ENCODE peak calls at places on chromosomes 12 and 14, in seven cellular contexts. One of them, this sample, is unnamed.

GRCh38 chr12:46664771-46665287 is 161.0 kb downstream of the SLC38A4 start:
- DNase-seq in osteoblast: no peak
- DNase-seq in A549: peak; percentile 76
- DNase-seq in HCT116: peak; percentile 72
- DNase-seq in esophagus squamous epithelium: no peak
- DNase-seq in upper lobe of right lung: no peak
- DNase-seq in CD8-positive, alpha-beta memory T cell: no peak
- DNase-seq in this sample: no peak

GRCh38 chr12:98974767-98975381 is 329.8 kb downstream of the APAF1 start:
- DNase-seq in upper lobe of right lung: no peak
- DNase-seq in HCT116: no peak
- DNase-seq in A549: no peak
- DNase-seq in esophagus squamous epithelium: no peak
- DNase-seq in CD8-positive, alpha-beta memory T cell: no peak
- DNase-seq in osteoblast: no peak
- DNase-seq in this sample: no peak

GRCh38 chr12:24381790-24382189 is 432.3 kb upstream of the SOX5 start:
- DNase-seq in osteoblast: no peak
- DNase-seq in upper lobe of right lung: no peak
- DNase-seq in esophagus squamous epithelium: no peak
- DNase-seq in CD8-positive, alpha-beta memory T cell: no peak
- DNase-seq in A549: no peak
- DNase-seq in HCT116: no peak
- DNase-seq in this sample: no peak

GRCh38 chr12:40144023-40144422 is 38.1 kb upstream of the SLC2A13 start:
- DNase-seq in A549: no peak
- DNase-seq in esophagus squamous epithelium: no peak
- DNase-seq in osteoblast: no peak
- DNase-seq in CD8-positive, alpha-beta memory T cell: no peak
- DNase-seq in upper lobe of right lung: no peak
- DNase-seq in HCT116: no peak
- DNase-seq in this sample: no peak

GRCh38 chr14:103630364-103631108 is 1.5 kb downstream of the KLC1 start:
- DNase-seq in upper lobe of right lung: no peak
- DNase-seq in A549: no peak
- DNase-seq in CD8-positive, alpha-beta memory T cell: no peak
- DNase-seq in osteoblast: peak; percentile 91
- DNase-seq in HCT116: no peak
- DNase-seq in esophagus squamous epithelium: no peak
- DNase-seq in this sample: no peak

GRCh38 chr14:56129941-56130340 is 11.7 kb downstream of the PELI2 start:
- DNase-seq in CD8-positive, alpha-beta memory T cell: no peak
- DNase-seq in osteoblast: no peak
- DNase-seq in A549: no peak
- DNase-seq in HCT116: no peak
- DNase-seq in esophagus squamous epithelium: no peak
- DNase-seq in upper lobe of right lung: no peak
- DNase-seq in this sample: no peak

GRCh38 chr12:12901158-12901791 is 9.9 kb downstream of the GPRC5A start:
- DNase-seq in osteoblast: peak; percentile 86
- DNase-seq in A549: peak; percentile 87
- DNase-seq in upper lobe of right lung: no peak
- DNase-seq in esophagus squamous epithelium: no peak
- DNase-seq in CD8-positive, alpha-beta memory T cell: no peak
- DNase-seq in HCT116: no peak
- DNase-seq in this sample: no peak

GRCh38 chr12:93163260-93164036 is 214.3 kb upstream of the NUDT4 start:
- DNase-seq in HCT116: no peak
- DNase-seq in osteoblast: no peak
- DNase-seq in upper lobe of right lung: no peak
- DNase-seq in esophagus squamous epithelium: no peak
- DNase-seq in A549: no peak
- DNase-seq in CD8-positive, alpha-beta memory T cell: no peak
- DNase-seq in this sample: no peak

GRCh38 chr12:92144631-92145480 is 790 bp downstream of the BTG1 start:
- DNase-seq in CD8-positive, alpha-beta memory T cell: peak; percentile 60
- DNase-seq in upper lobe of right lung: peak; percentile 83
- DNase-seq in HCT116: no peak
- DNase-seq in esophagus squamous epithelium: no peak
- DNase-seq in osteoblast: peak; percentile 84
- DNase-seq in A549: peak; percentile 44
- DNase-seq in this sample: peak; percentile 18

GRCh38 chr12:54141534-54142475 is 47.0 kb downstream of the SMUG1 start:
- DNase-seq in esophagus squamous epithelium: no peak
- DNase-seq in CD8-positive, alpha-beta memory T cell: no peak
- DNase-seq in osteoblast: peak; percentile 92
- DNase-seq in A549: no peak
- DNase-seq in upper lobe of right lung: no peak
- DNase-seq in HCT116: no peak
- DNase-seq in this sample: no peak

GRCh38 chr14:34872822-34873590 is 2.2 kb downstream of the BAZ1A start:
- DNase-seq in esophagus squamous epithelium: no peak
- DNase-seq in osteoblast: peak; percentile 60
- DNase-seq in HCT116: no peak
- DNase-seq in upper lobe of right lung: no peak
- DNase-seq in CD8-positive, alpha-beta memory T cell: peak; percentile 35
- DNase-seq in A549: peak; percentile 3
- DNase-seq in this sample: no peak

GRCh38 chr14:48027115-48027514 is 351.7 kb upstream of the MDGA2 start:
- DNase-seq in A549: no peak
- DNase-seq in CD8-positive, alpha-beta memory T cell: no peak
- DNase-seq in upper lobe of right lung: no peak
- DNase-seq in esophagus squamous epithelium: no peak
- DNase-seq in HCT116: no peak
- DNase-seq in osteoblast: no peak
- DNase-seq in this sample: no peak

GRCh38 chr14:102601378-102601925 is 9.0 kb downstream of the RCOR1 start:
- DNase-seq in esophagus squamous epithelium: no peak
- DNase-seq in HCT116: no peak
- DNase-seq in upper lobe of right lung: no peak
- DNase-seq in CD8-positive, alpha-beta memory T cell: no peak
- DNase-seq in A549: no peak
- DNase-seq in osteoblast: no peak
- DNase-seq in this sample: no peak

GRCh38 chr14:79165460-79166080 is 995.4 kb downstream of the NRXN3 start:
- DNase-seq in HCT116: no peak
- DNase-seq in esophagus squamous epithelium: no peak
- DNase-seq in CD8-positive, alpha-beta memory T cell: no peak
- DNase-seq in osteoblast: no peak
- DNase-seq in A549: no peak
- DNase-seq in upper lobe of right lung: no peak
- DNase-seq in this sample: no peak

GRCh38 chr12:101696477-101697196 is 803 bp upstream of the CHPT1 start:
- DNase-seq in HCT116: no peak
- DNase-seq in CD8-positive, alpha-beta memory T cell: no peak
- DNase-seq in esophagus squamous epithelium: no peak
- DNase-seq in upper lobe of right lung: peak; percentile 70
- DNase-seq in osteoblast: no peak
- DNase-seq in A549: no peak
- DNase-seq in this sample: no peak

GRCh38 chr14:77264466-77265186 is 6.4 kb downstream of the NGB start:
- DNase-seq in upper lobe of right lung: no peak
- DNase-seq in esophagus squamous epithelium: no peak
- DNase-seq in HCT116: no peak
- DNase-seq in CD8-positive, alpha-beta memory T cell: no peak
- DNase-seq in osteoblast: peak; percentile 14
- DNase-seq in A549: no peak
- DNase-seq in this sample: no peak

GRCh38 chr12:52604859-52605258 is 3.6 kb upstream of the KRT72 start:
- DNase-seq in A549: peak; percentile 27
- DNase-seq in upper lobe of right lung: no peak
- DNase-seq in CD8-positive, alpha-beta memory T cell: no peak
- DNase-seq in esophagus squamous epithelium: no peak
- DNase-seq in HCT116: no peak
- DNase-seq in osteoblast: no peak
- DNase-seq in this sample: no peak

GRCh38 chr12:124044809-124045321 is 71.8 kb downstream of the ZNF664 start:
- DNase-seq in upper lobe of right lung: no peak
- DNase-seq in osteoblast: no peak
- DNase-seq in A549: no peak
- DNase-seq in CD8-positive, alpha-beta memory T cell: no peak
- DNase-seq in HCT116: no peak
- DNase-seq in esophagus squamous epithelium: no peak
- DNase-seq in this sample: no peak

GRCh38 chr12:98582093-98582492 is 11.4 kb upstream of the SLC25A3 start:
- DNase-seq in upper lobe of right lung: no peak
- DNase-seq in A549: no peak
- DNase-seq in CD8-positive, alpha-beta memory T cell: no peak
- DNase-seq in esophagus squamous epithelium: no peak
- DNase-seq in HCT116: peak; percentile 40
- DNase-seq in osteoblast: peak; percentile 31
- DNase-seq in this sample: no peak

GRCh38 chr14:106831322-106831720 is 1304.9 kb downstream of the TMEM121 start:
- DNase-seq in A549: peak; percentile 75
- DNase-seq in CD8-positive, alpha-beta memory T cell: peak; percentile 26
- DNase-seq in osteoblast: no peak
- DNase-seq in esophagus squamous epithelium: no peak
- DNase-seq in HCT116: no peak
- DNase-seq in upper lobe of right lung: peak; percentile 71
- DNase-seq in this sample: no peak

GRCh38 chr12:18799140-18799446 is 61.2 kb downstream of the CAPZA3 start:
- DNase-seq in CD8-positive, alpha-beta memory T cell: no peak
- DNase-seq in osteoblast: no peak
- DNase-seq in HCT116: no peak
- DNase-seq in esophagus squamous epithelium: no peak
- DNase-seq in upper lobe of right lung: no peak
- DNase-seq in A549: no peak
- DNase-seq in this sample: no peak
- H3K9me3 ChIP-seq in CD8-positive, alpha-beta memory T cell: no peaks in the 10 kb centered on the region
- H3K9me3 ChIP-seq in osteoblast: no peaks in the 10 kb centered on the region
- H3K9me3 ChIP-seq in HCT116: no peaks in the 10 kb centered on the region
- H3K9me3 ChIP-seq in esophagus squamous epithelium: no peaks in the 10 kb centered on the region
- H3K9me3 ChIP-seq in upper lobe of right lung: no peaks in the 10 kb centered on the region
- H3K9me3 ChIP-seq in A549: no peaks in the 10 kb centered on the region
- H3K9me3 ChIP-seq in this sample: no peaks in the 10 kb centered on the region

GRCh38 chr12:128727461-128727860 is 96.3 kb downstream of the SLC15A4 start:
- DNase-seq in osteoblast: no peak
- DNase-seq in HCT116: no peak
- DNase-seq in upper lobe of right lung: no peak
- DNase-seq in esophagus squamous epithelium: no peak
- DNase-seq in CD8-positive, alpha-beta memory T cell: no peak
- DNase-seq in A549: no peak
- DNase-seq in this sample: no peak
- H3K9me3 ChIP-seq in osteoblast: peaks cover 2% of the 10 kb centered on the region
- H3K9me3 ChIP-seq in HCT116: no peaks in the 10 kb centered on the region
- H3K9me3 ChIP-seq in upper lobe of right lung: no peaks in the 10 kb centered on the region
- H3K9me3 ChIP-seq in esophagus squamous epithelium: no peaks in the 10 kb centered on the region
- H3K9me3 ChIP-seq in CD8-positive, alpha-beta memory T cell: no peaks in the 10 kb centered on the region
- H3K9me3 ChIP-seq in A549: no peaks in the 10 kb centered on the region
- H3K9me3 ChIP-seq in this sample: no peaks in the 10 kb centered on the region

GRCh38 chr12:30779178-30779577 is 24.4 kb upstream of the CAPRIN2 start:
- DNase-seq in CD8-positive, alpha-beta memory T cell: no peak
- DNase-seq in upper lobe of right lung: no peak
- DNase-seq in esophagus squamous epithelium: no peak
- DNase-seq in A549: no peak
- DNase-seq in osteoblast: no peak
- DNase-seq in HCT116: no peak
- DNase-seq in this sample: no peak
- H3K9me3 ChIP-seq in CD8-positive, alpha-beta memory T cell: no peaks in the 10 kb centered on the region
- H3K9me3 ChIP-seq in upper lobe of right lung: no peaks in the 10 kb centered on the region
- H3K9me3 ChIP-seq in esophagus squamous epithelium: peaks cover 5% of the 10 kb centered on the region
- H3K9me3 ChIP-seq in A549: peaks cover 22% of the 10 kb centered on the region
- H3K9me3 ChIP-seq in osteoblast: no peaks in the 10 kb centered on the region
- H3K9me3 ChIP-seq in HCT116: peaks cover 3% of the 10 kb centered on the region
- H3K9me3 ChIP-seq in this sample: no peaks in the 10 kb centered on the region

GRCh38 chr12:130104114-130104513 is 58.1 kb upstream of the FZD10 start:
- DNase-seq in upper lobe of right lung: no peak
- DNase-seq in A549: no peak
- DNase-seq in osteoblast: no peak
- DNase-seq in HCT116: no peak
- DNase-seq in esophagus squamous epithelium: no peak
- DNase-seq in CD8-positive, alpha-beta memory T cell: no peak
- DNase-seq in this sample: no peak
- H3K9me3 ChIP-seq in upper lobe of right lung: no peaks in the 10 kb centered on the region
- H3K9me3 ChIP-seq in A549: peaks cover 4% of the 10 kb centered on the region
- H3K9me3 ChIP-seq in osteoblast: no peaks in the 10 kb centered on the region
- H3K9me3 ChIP-seq in HCT116: peaks cover 16% of the 10 kb centered on the region
- H3K9me3 ChIP-seq in esophagus squamous epithelium: no peaks in the 10 kb centered on the region
- H3K9me3 ChIP-seq in CD8-positive, alpha-beta memory T cell: no peaks in the 10 kb centered on the region
- H3K9me3 ChIP-seq in this sample: no peaks in the 10 kb centered on the region

GRCh38 chr12:9866786-9867379 is 2.3 kb downstream of the CLEC2B start:
- DNase-seq in CD8-positive, alpha-beta memory T cell: no peak
- DNase-seq in osteoblast: no peak
- DNase-seq in HCT116: no peak
- DNase-seq in upper lobe of right lung: no peak
- DNase-seq in A549: no peak
- DNase-seq in esophagus squamous epithelium: no peak
- DNase-seq in this sample: no peak

GRCh38 chr12:9867531-9867930 is 1.6 kb downstream of the CLEC2B start:
- DNase-seq in upper lobe of right lung: no peak
- DNase-seq in A549: no peak
- DNase-seq in HCT116: no peak
- DNase-seq in CD8-positive, alpha-beta memory T cell: no peak
- DNase-seq in osteoblast: no peak
- DNase-seq in esophagus squamous epithelium: no peak
- DNase-seq in this sample: no peak

GRCh38 chr12:9868951-9869306 is 225 bp downstream of the CLEC2B start:
- DNase-seq in upper lobe of right lung: no peak
- DNase-seq in CD8-positive, alpha-beta memory T cell: no peak
- DNase-seq in HCT116: no peak
- DNase-seq in esophagus squamous epithelium: no peak
- DNase-seq in osteoblast: no peak
- DNase-seq in A549: no peak
- DNase-seq in this sample: no peak

GRCh38 chr12:9868271-9868815 is 811 bp downstream of the CLEC2B start:
- DNase-seq in A549: no peak
- DNase-seq in HCT116: no peak
- DNase-seq in osteoblast: no peak
- DNase-seq in esophagus squamous epithelium: no peak
- DNase-seq in CD8-positive, alpha-beta memory T cell: no peak
- DNase-seq in upper lobe of right lung: no peak
- DNase-seq in this sample: no peak

DNA sequence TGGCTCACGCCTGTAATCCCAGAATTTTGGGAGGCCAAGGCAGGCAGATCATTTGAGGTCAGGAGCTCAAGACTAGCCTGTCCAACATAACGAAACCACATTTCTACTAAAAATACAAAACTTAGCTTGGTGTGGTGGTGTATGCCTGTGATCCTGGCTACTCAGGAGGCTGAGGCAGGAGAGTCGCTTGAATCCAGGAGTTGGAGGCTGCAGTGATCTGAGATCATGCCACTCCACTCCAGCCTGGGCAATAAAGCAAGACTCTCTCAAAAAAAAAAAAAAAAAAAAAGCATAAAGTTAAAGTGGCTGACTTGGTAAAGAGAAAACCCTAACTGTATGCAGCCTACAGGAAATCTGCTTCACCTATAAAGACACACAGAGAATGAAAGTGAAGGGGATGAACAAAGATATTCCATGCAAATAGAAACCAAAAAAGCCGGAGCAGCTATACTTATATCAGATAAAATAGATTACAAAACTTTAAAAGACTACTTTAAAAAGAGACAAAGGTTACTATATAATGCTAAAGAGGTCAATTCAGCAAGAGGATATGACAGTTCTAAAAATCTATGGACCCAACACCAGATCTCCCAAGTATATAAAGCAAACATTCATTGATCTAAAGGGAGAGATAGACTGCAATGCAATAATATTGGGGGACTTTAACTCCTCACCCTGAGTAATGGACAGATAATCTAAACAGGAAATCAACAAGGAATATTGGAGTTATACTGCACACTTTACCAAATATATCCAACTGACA is 4.1 kb downstream of the CLEC2B start:
- DNase-seq in HCT116: no peak
- DNase-seq in osteoblast: no peak
- DNase-seq in upper lobe of right lung: no peak
- DNase-seq in esophagus squamous epithelium: no peak
- DNase-seq in A549: no peak
- DNase-seq in CD8-positive, alpha-beta memory T cell: no peak
- DNase-seq in this sample: no peak
- H3K9me3 ChIP-seq in HCT116: no peaks in the 10 kb centered on the region
- H3K9me3 ChIP-seq in osteoblast: no peaks in the 10 kb centered on the region
- H3K9me3 ChIP-seq in upper lobe of right lung: no peaks in the 10 kb centered on the region
- H3K9me3 ChIP-seq in esophagus squamous epithelium: peaks cover 4% of the 10 kb centered on the region
- H3K9me3 ChIP-seq in A549: no peaks in the 10 kb centered on the region
- H3K9me3 ChIP-seq in CD8-positive, alpha-beta memory T cell: peaks cover 9% of the 10 kb centered on the region
- H3K9me3 ChIP-seq in this sample: no peaks in the 10 kb centered on the region